ENCODE peak calls at places on chromosome 10, in five cellular contexts. G is IMR-90, H is H9, A is neuronal stem cell, C is mesenchymal stem cell. I is an unnamed sample.

GRCh38 chr10:78211476-78212110 is 177.9 kb downstream of the RPS24 start:
- DNase-seq in G (peak), H (no peak), A (peak), C (peak), I (no peak)

GRCh38 chr10:29667191-29667590 is 32.4 kb upstream of the SVIL start:
- DNase-seq in G (no peak), H (no peak), A (no peak), C (no peak), I (no peak)

GRCh38 chr10:45058580-45058979 is 57.9 kb downstream of the ZNF22 start:
- DNase-seq in G (no peak), H (no peak), A (no peak), C (no peak), I (no peak)

GRCh38 chr10:44384601-44385422 is at the start of gene CXCL12:
- DNase-seq in G (peak), H (peak), A (no peak), C (peak), I (peak)

GRCh38 chr10:59454289-59454919 is 92.1 kb upstream of the FAM13C start:
- DNase-seq in G (no peak), H (no peak), A (no peak), C (no peak), I (no peak)

GRCh38 chr10:62011558-62011957 is 110.1 kb downstream of the ARID5B start:
- DNase-seq in G (no peak), H (no peak), A (no peak), C (no peak), I (no peak)

GRCh38 chr10:48400850-48401220 is 94.4 kb downstream of the MAPK8 start:
- DNase-seq in G (no peak), H (no peak), A (no peak), C (no peak), I (no peak)

GRCh38 chr10:107425844-107426553 is 261.5 kb upstream of the SORCS1 start:
- DNase-seq in G (no peak), H (no peak), A (peak), C (no peak), I (no peak)

GRCh38 chr10:86592413-86592812 is 61.9 kb upstream of the OPN4 start:
- DNase-seq in G (no peak), H (peak), A (no peak), C (no peak), I (no peak)

GRCh38 chr10:98293550-98294269 is 25.7 kb upstream of the LOXL4 start:
- DNase-seq in G (no peak), H (no peak), A (no peak), C (no peak), I (no peak)

GRCh38 chr10:109264004-109264403 is 659.3 kb downstream of the XPNPEP1 start:
- DNase-seq in G (no peak), H (no peak), A (no peak), C (no peak), I (no peak)

GRCh38 chr10:94677691-94678090 is 5.8 kb upstream of the CYP2C18 start:
- DNase-seq in G (no peak), H (peak), A (no peak), C (no peak), I (no peak)

GRCh38 chr10:404991-405390 is 269.7 kb downstream of the ZMYND11 start:
- DNase-seq in G (peak), H (no peak), A (no peak), C (peak), I (no peak)

GRCh38 chr10:51079331-51079730 is 5.0 kb downstream of the PRKG1 start:
- DNase-seq in G (no peak), H (no peak), A (no peak), C (no peak), I (no peak)

GRCh38 chr10:48234295-48234694 is 40.2 kb downstream of the FRMPD2 start:
- DNase-seq in G (no peak), H (peak), A (no peak), C (no peak), I (peak)

GRCh38 chr10:485776-486572 is 203.5 kb downstream of the DIP2C start:
- DNase-seq in G (no peak), H (peak), A (no peak), C (no peak), I (no peak)

GRCh38 chr10:81600185-81600584 is 274.8 kb upstream of the NRG3 start:
- DNase-seq in G (no peak), H (no peak), A (no peak), C (peak), I (no peak)

GRCh38 chr10:974038-974784 is 14.0 kb upstream of the GTPBP4 start:
- DNase-seq in G (no peak), H (no peak), A (no peak), C (peak), I (no peak)

GRCh38 chr10:110610308-110610774 is 33.8 kb upstream of the RBM20 start:
- DNase-seq in G (peak), H (peak), A (peak), C (peak), I (no peak)

GRCh38 chr10:59831658-59832503 is 74.5 kb downstream of the CCDC6 start:
- DNase-seq in G (no peak), H (no peak), A (no peak), C (no peak), I (no peak)

GRCh38 chr10:128150045-128150493 is 23.8 kb upstream of the MKI67 start:
- DNase-seq in G (peak), H (peak), A (peak), C (peak), I (no peak)

GRCh38 chr10:47353351-47353750 is 5.2 kb downstream of the RBP3 start:
- DNase-seq in G (no peak), H (no peak), A (no peak), C (no peak), I (no peak)

GRCh38 chr10:13788701-13789447 is 202.1 kb downstream of the PRPF18 start:
- DNase-seq in G (peak), H (no peak), A (no peak), C (peak), I (no peak)

GRCh38 chr10:62063795-62064472 is 162.4 kb downstream of the ARID5B start:
- DNase-seq in G (peak), H (no peak), A (no peak), C (peak), I (no peak)

GRCh38 chr10:80289451-80290287 is at the start of gene MAT1A:
- DNase-seq in G (peak), H (peak), A (no peak), C (peak), I (no peak)

GRCh38 chr10:43865275-43866135 is 216.8 kb upstream of the ZNF32 start:
- DNase-seq in G (no peak), H (no peak), A (no peak), C (no peak), I (no peak)

GRCh38 chr10:118763202-118763988 is 8.6 kb upstream of the CACUL1 start:
- DNase-seq in G (no peak), H (no peak), A (no peak), C (no peak), I (no peak)

GRCh38 chr10:1009071-1009494 is 16.6 kb downstream of the IDI2 start:
- DNase-seq in G (no peak), H (no peak), A (no peak), C (no peak), I (no peak)

GRCh38 chr10:70699659-70700174 is 27.4 kb downstream of the ADAMTS14 start:
- DNase-seq in G (no peak), H (peak), A (no peak), C (no peak), I (no peak)

GRCh38 chr10:95767884-95768556 is 12.1 kb downstream of the ENTPD1 start:
- DNase-seq in G (peak), H (no peak), A (no peak), C (peak), I (no peak)

GRCh38 chr10:60032723-60033122 is 126.4 kb upstream of the CCDC6 start:
- DNase-seq in G (peak), H (no peak), A (peak), C (peak), I (no peak)

GRCh38 chr10:61478621-61479312 is 25.6 kb upstream of the TMEM26 start:
- DNase-seq in G (no peak), H (no peak), A (no peak), C (no peak), I (no peak)

GRCh38 chr10:77176224-77176623 is 461.4 kb downstream of the KCNMA1 start:
- DNase-seq in G (no peak), H (no peak), A (no peak), C (no peak), I (no peak)

GRCh38 chr10:131615150-131615549 is 285.7 kb upstream of the PPP2R2D start:
- DNase-seq in G (no peak), H (no peak), A (no peak), C (no peak), I (no peak)

GRCh38 chr10:113138937-113139585 is 189.0 kb downstream of the TCF7L2 start:
- DNase-seq in G (no peak), H (no peak), A (no peak), C (peak), I (no peak)
- H4K91ac ChIP-seq in G (no peak), H (no peak), A (no peak), C (no peak), I (no peak)

GRCh38 chr10:103772096-103772845 is 83.1 kb downstream of the SH3PXD2A start:
- DNase-seq in G (peak), H (peak), A (peak), C (peak), I (peak)
- H4K91ac ChIP-seq in G (peak), H (no peak), A (no peak), C (peak), I (peak)

DNA sequence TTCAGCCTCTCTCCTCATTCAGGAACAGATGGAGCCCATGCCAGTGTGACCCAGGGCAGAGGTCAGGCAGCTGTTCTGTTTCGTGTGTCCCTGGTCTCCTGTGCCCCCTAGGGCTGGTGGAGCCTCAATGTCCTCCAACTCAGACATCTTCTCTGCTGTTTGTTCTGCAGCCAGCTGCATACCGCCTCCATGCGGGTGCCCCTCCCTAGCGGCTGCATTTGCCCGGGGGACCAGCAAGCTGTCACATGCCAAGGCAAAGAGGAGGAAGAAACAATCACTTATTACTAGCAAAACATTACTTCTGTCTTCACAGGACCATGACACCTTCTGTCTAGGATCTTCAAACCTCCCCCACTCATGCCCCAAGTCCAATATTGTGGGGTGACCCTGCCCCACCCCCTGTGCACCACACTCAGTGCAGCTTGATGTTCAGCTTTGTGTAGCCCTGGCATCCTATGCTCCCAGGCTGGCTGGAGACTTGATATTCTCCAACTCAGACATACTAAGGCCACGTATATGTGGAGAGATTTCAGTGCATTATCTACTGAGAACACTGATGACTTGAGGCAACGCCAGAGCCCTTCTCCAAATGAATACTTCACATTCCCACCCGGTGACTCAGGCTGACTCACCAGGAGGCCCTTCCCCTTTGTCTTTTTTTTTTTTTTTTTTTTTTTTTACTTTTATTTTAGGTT is 188.9 kb downstream of the SKIDA1 start:
- DNase-seq in G (peak), H (peak), A (peak), C (peak), I (peak)
- H4K91ac ChIP-seq in G (peak), H (peak), A (no peak), C (peak), I (peak)

GRCh38 chr10:11898033-11898371 is 74.8 kb downstream of the PROSER2 start:
- DNase-seq in G (no peak), H (no peak), A (no peak), C (no peak), I (no peak)

GRCh38 chr10:11901036-11901301 is 77.8 kb downstream of the PROSER2 start:
- DNase-seq in G (no peak), H (no peak), A (no peak), C (no peak), I (no peak)

GRCh38 chr10:11899067-11899876 is 76.1 kb downstream of the PROSER2 start:
- DNase-seq in G (no peak), H (no peak), A (no peak), C (no peak), I (no peak)

GRCh38 chr10:11896549-11897200 is 73.5 kb downstream of the PROSER2 start:
- DNase-seq in G (no peak), H (no peak), A (no peak), C (no peak), I (no peak)

GRCh38 chr10:11898372-11899066 is 75.4 kb downstream of the PROSER2 start:
- DNase-seq in G (peak), H (peak), A (no peak), C (no peak), I (no peak)
- H4K91ac ChIP-seq in G (no peak), H (no peak), A (no peak), C (no peak), I (no peak)

DNA sequence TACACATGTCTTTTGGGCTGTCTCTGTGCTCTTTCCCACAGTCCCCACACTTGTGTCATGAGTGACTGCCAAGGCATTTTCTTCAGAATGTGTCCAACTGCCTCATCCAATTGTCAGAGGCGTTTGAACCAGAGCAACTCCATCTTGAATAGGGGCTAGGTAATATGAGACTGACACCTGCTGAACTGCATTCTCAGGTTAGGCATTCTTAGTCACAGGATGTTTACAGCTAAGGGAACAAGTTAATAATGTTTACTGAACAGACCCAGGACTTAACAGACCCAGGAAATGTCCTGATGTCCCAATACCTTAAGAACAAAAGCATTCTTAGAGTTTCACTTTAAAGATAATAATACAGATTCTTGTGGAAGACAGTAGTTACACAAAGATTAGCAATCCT is 595.5 kb downstream of the REEP3 start:
- DNase-seq in G (no peak), H (no peak), A (no peak), C (no peak), I (no peak)
- H4K91ac ChIP-seq in G (no peak), H (no peak), A (no peak), C (no peak), I (no peak)

GRCh38 chr10:6151087-6151977 is 51.4 kb upstream of the PFKFB3 start:
- DNase-seq in G (peak), H (peak), A (no peak), C (peak), I (peak)

GRCh38 chr10:6148908-6149307 is 53.8 kb upstream of the PFKFB3 start:
- DNase-seq in G (no peak), H (no peak), A (no peak), C (no peak), I (no peak)

GRCh38 chr10:6154566-6154965 is 48.2 kb upstream of the PFKFB3 start:
- DNase-seq in G (no peak), H (no peak), A (no peak), C (no peak), I (no peak)

GRCh38 chr10:6148251-6148691 is 54.5 kb upstream of the PFKFB3 start:
- DNase-seq in G (no peak), H (no peak), A (no peak), C (no peak), I (no peak)

GRCh38 chr10:6153845-6154244 is 48.9 kb upstream of the PFKFB3 start:
- DNase-seq in G (no peak), H (no peak), A (no peak), C (no peak), I (no peak)
- H4K91ac ChIP-seq in G (no peak), H (no peak), A (no peak), C (peak), I (peak)

GRCh38 chr10:75395955-75396860 is 5.4 kb downstream of the ZNF503 start:
- DNase-seq in G (no peak), H (peak), A (peak), C (peak), I (no peak)
- H4K91ac ChIP-seq in G (peak), H (no peak), A (no peak), C (peak), I (no peak)

I was measured in H1.